ENCODE peak calls at places on chromosome 15, in ten cellular contexts. W, D, J, Y, T, X, E, V, Q and I are unnamed samples.
A peak's percentile ranks its signal among the peaks of the same experiment; 100 is the strongest.

GRCh38 chr15:68972201-68973065 is 42.1 kb upstream of the NOX5 start:
- DNase-seq in W (no peak), D (no peak), J (no peak), Y (no peak), T (no peak), X (no peak), E (no peak), V (no peak), Q (no peak), I (no peak)

GRCh38 chr15:80068578-80068977 is 9.1 kb downstream of the ZFAND6 start:
- DNase-seq in W (peak; percentile 91), D (no peak), J (no peak), Y (no peak), T (peak; percentile 13), X (no peak), E (peak; percentile 40), V (no peak), Q (no peak), I (no peak)

GRCh38 chr15:25866251-25866650 is 3.1 kb upstream of the ATP10A start:
- DNase-seq in W (no peak), D (no peak), J (no peak), Y (no peak), T (no peak), X (no peak), E (no peak), V (no peak), Q (no peak), I (no peak)

GRCh38 chr15:100140527-100141303 is 201.1 kb downstream of the ADAMTS17 start:
- DNase-seq in W (no peak), D (no peak), J (no peak), Y (no peak), T (no peak), X (no peak), E (no peak), V (no peak), Q (no peak), I (no peak)

GRCh38 chr15:71542836-71543235 is 267.5 kb upstream of the NR2E3 start:
- DNase-seq in W (no peak), D (no peak), J (no peak), Y (no peak), T (no peak), X (no peak), E (no peak), V (no peak), Q (no peak), I (no peak)

GRCh38 chr15:95439812-95440380 is 890.6 kb upstream of the NR2F2 start:
- DNase-seq in W (no peak), D (no peak), J (no peak), Y (no peak), T (peak; percentile 49), X (no peak), E (peak; percentile 31), V (no peak), Q (no peak), I (no peak)

GRCh38 chr15:96369825-96370621 is 39.5 kb downstream of the NR2F2 start:
- DNase-seq in W (no peak), D (no peak), J (no peak), Y (no peak), T (no peak), X (no peak), E (no peak), V (no peak), Q (no peak), I (no peak)

GRCh38 chr15:24054547-24055245 is 367.6 kb upstream of the NDN start:
- DNase-seq in W (no peak), D (no peak), J (no peak), Y (peak; percentile 48), T (no peak), X (no peak), E (peak; percentile 17), V (no peak), Q (peak; percentile 26), I (no peak)

GRCh38 chr15:40182358-40183029 is 21.6 kb downstream of the BUB1B start:
- DNase-seq in W (no peak), D (no peak), J (no peak), Y (no peak), T (no peak), X (no peak), E (no peak), V (no peak), Q (no peak), I (no peak)
- H3K36me3 ChIP-seq in W (no peaks in the 10 kb centered on the region), D (peaks cover 18% of the 10 kb centered on the region), J (no peaks in the 10 kb centered on the region), Y (peaks cover 85% of the 10 kb centered on the region), T (peaks cover 59% of the 10 kb centered on the region), X (no peaks in the 10 kb centered on the region), E (peaks cover 59% of the 10 kb centered on the region), V (no peaks in the 10 kb centered on the region), Q (no peaks in the 10 kb centered on the region), I (peaks cover 60% of the 10 kb centered on the region)

GRCh38 chr15:64158363-64159134 is 4.3 kb downstream of the PPIB start:
- DNase-seq in W (no peak), D (no peak), J (no peak), Y (no peak), T (no peak), X (no peak), E (no peak), V (no peak), Q (no peak), I (no peak)

GRCh38 chr15:64155802-64156651 is 4.5 kb downstream of the SNX22 start:
- DNase-seq in W (no peak), D (no peak), J (peak; percentile 55), Y (no peak), T (no peak), X (no peak), E (no peak), V (no peak), Q (no peak), I (no peak)

GRCh38 chr15:64153480-64154367 is 2.2 kb downstream of the SNX22 start:
- DNase-seq in W (peak; percentile 89), D (peak; percentile 72), J (peak; percentile 91), Y (peak; percentile 88), T (peak; percentile 92), X (peak; percentile 95), E (peak; percentile 86), V (peak; percentile 94), Q (peak; percentile 94), I (peak; percentile 87)

GRCh38 chr15:64157599-64158125 is 5.2 kb downstream of the PPIB start:
- DNase-seq in W (no peak), D (no peak), J (peak; percentile 24), Y (no peak), T (no peak), X (no peak), E (no peak), V (no peak), Q (no peak), I (no peak)

GRCh38 chr15:64156652-64157331 is 5.3 kb downstream of the SNX22 start:
- DNase-seq in W (no peak), D (no peak), J (peak; percentile 53), Y (no peak), T (no peak), X (no peak), E (no peak), V (no peak), Q (no peak), I (no peak)
- H3K36me3 ChIP-seq in W (peaks cover 55% of the 10 kb centered on the region), D (peaks cover 50% of the 10 kb centered on the region), J (peaks cover 70% of the 10 kb centered on the region), Y (peaks cover 64% of the 10 kb centered on the region), T (peaks cover 78% of the 10 kb centered on the region), X (no peaks in the 10 kb centered on the region), E (peaks cover 76% of the 10 kb centered on the region), V (peaks cover 9% of the 10 kb centered on the region), Q (peaks cover 80% of the 10 kb centered on the region), I (peaks cover 31% of the 10 kb centered on the region)

GRCh38 chr15:89192136-89192535 is 29.2 kb downstream of the RLBP1 start:
- DNase-seq in W (no peak), D (no peak), J (no peak), Y (no peak), T (no peak), X (no peak), E (no peak), V (no peak), Q (no peak), I (no peak)
- H3K36me3 ChIP-seq in W (peaks cover 4% of the 10 kb centered on the region), D (peaks cover 6% of the 10 kb centered on the region), J (peaks cover 84% of the 10 kb centered on the region), Y (peaks cover 49% of the 10 kb centered on the region), T (peaks cover 30% of the 10 kb centered on the region), X (peaks cover 2% of the 10 kb centered on the region), E (peaks cover 39% of the 10 kb centered on the region), V (peaks cover 9% of the 10 kb centered on the region), Q (peaks cover 99% of the 10 kb centered on the region), I (peaks cover 5% of the 10 kb centered on the region)

GRCh38 chr15:64688179-64688578 is 87.2 kb downstream of the RBPMS2 start:
- DNase-seq in W (no peak), D (no peak), J (no peak), Y (no peak), T (no peak), X (no peak), E (no peak), V (no peak), Q (no peak), I (no peak)

GRCh38 chr15:64692166-64692565 is 83.2 kb downstream of the RBPMS2 start:
- DNase-seq in W (no peak), D (no peak), J (no peak), Y (no peak), T (no peak), X (no peak), E (no peak), V (peak; percentile 69), Q (no peak), I (no peak)

GRCh38 chr15:64688770-64689169 is 86.6 kb downstream of the RBPMS2 start:
- DNase-seq in W (no peak), D (no peak), J (no peak), Y (no peak), T (no peak), X (no peak), E (no peak), V (no peak), Q (no peak), I (no peak)

GRCh38 chr15:64690578-64691296 is 84.7 kb downstream of the RBPMS2 start:
- DNase-seq in W (no peak), D (no peak), J (no peak), Y (no peak), T (no peak), X (no peak), E (no peak), V (no peak), Q (no peak), I (no peak)

DNA sequence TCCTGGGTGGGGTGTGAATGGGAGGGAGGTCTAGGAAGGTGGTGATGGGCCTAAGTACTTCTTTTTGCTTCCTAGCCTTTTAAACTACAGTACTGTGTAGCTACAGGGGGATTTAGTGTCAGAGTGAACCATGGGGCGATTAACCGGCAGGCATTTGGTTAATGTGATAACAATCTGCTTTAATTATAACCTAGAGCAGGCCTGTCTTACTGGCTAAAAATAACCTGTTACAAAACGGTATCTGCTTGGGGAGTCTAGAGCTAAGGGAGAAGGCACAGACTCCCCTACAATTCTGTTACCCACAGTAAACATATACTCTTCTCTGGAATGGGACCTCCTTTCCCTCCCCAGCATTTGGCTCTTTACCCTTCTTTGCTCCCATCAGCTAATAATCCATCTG is 85.4 kb downstream of the RBPMS2 start:
- DNase-seq in W (no peak), D (no peak), J (no peak), Y (no peak), T (peak; percentile 49), X (no peak), E (no peak), V (no peak), Q (no peak), I (no peak)
- H3K36me3 ChIP-seq in W (peaks cover 45% of the 10 kb centered on the region), D (peaks cover 12% of the 10 kb centered on the region), J (peaks cover 40% of the 10 kb centered on the region), Y (peaks cover 63% of the 10 kb centered on the region), T (peaks cover 84% of the 10 kb centered on the region), X (peaks cover 3% of the 10 kb centered on the region), E (peaks cover 80% of the 10 kb centered on the region), V (peaks cover 5% of the 10 kb centered on the region), Q (peaks cover 83% of the 10 kb centered on the region), I (peaks cover 7% of the 10 kb centered on the region)

GRCh38 chr15:62727501-62727900 is 315.0 kb upstream of the TPM1 start:
- DNase-seq in W (no peak), D (no peak), J (no peak), Y (no peak), T (no peak), X (no peak), E (no peak), V (no peak), Q (no peak), I (no peak)
- H3K36me3 ChIP-seq in W (peaks cover 11% of the 10 kb centered on the region), D (no peaks in the 10 kb centered on the region), J (peaks cover 30% of the 10 kb centered on the region), Y (no peaks in the 10 kb centered on the region), T (peaks cover 3% of the 10 kb centered on the region), X (no peaks in the 10 kb centered on the region), E (peaks cover 9% of the 10 kb centered on the region), V (peaks cover 4% of the 10 kb centered on the region), Q (peaks cover 61% of the 10 kb centered on the region), I (no peaks in the 10 kb centered on the region)